ENCODE peak calls at places on chromosome 6, in ten cellular contexts. Z is HepG2, U is thoracic aorta, Y is mucosa of descending colon, T is upper lobe of left lung, S is K562, J is heart right ventricle, G is A549, N is aorta, P is psoas muscle. B is an unnamed sample. For H3K4me1 and H3K9me3, the result is how much of the 10 kb centered on the place peaks cover.

GRCh38 chr6:22788038-22788437 is 218.7 kb downstream of the HDGFL1 start:
- ATAC-seq in Z (no peak), S (no peak), T (no peak), G (no peak), J (no peak), U (no peak), N (no peak), Y (no peak), P (no peak), B (no peak)

GRCh38 chr6:163438940-163439335 is 24.4 kb downstream of the QKI start:
- ATAC-seq in P (no peak), G (no peak), N (no peak), T (no peak), U (no peak), J (peak), S (peak), Z (peak), Y (no peak), B (no peak)

GRCh38 chr6:1855890-1856289 is 246.2 kb downstream of the FOXC1 start:
- ATAC-seq in S (no peak), N (no peak), T (no peak), J (no peak), Z (no peak), U (no peak), G (no peak), P (no peak), Y (no peak), B (no peak)

GRCh38 chr6:66568271-66568670 is 861.2 kb upstream of the EYS start:
- ATAC-seq in N (no peak), J (no peak), Z (peak), T (no peak), S (no peak), U (no peak), G (no peak), P (no peak), Y (no peak), B (no peak)

GRCh38 chr6:151241853-151242252 is 2.1 kb downstream of the AKAP12 start:
- ATAC-seq in J (no peak), S (no peak), Y (no peak), Z (no peak), U (no peak), N (no peak), T (no peak), G (no peak), P (no peak), B (no peak)

GRCh38 chr6:32116674-32117073 is 7.5 kb upstream of the TNXB start:
- ATAC-seq in J (no peak), G (peak), S (peak), U (no peak), Z (peak), P (no peak), Y (no peak), N (no peak), T (no peak), B (no peak)

GRCh38 chr6:52545050-52545843 is 31.6 kb downstream of the TRAM2 start:
- ATAC-seq in Z (peak), G (no peak), Y (no peak), N (no peak), P (no peak), T (no peak), J (no peak), S (no peak), U (no peak), B (no peak)

GRCh38 chr6:7463785-7464184 is 74.2 kb downstream of the RIOK1 start:
- ATAC-seq in U (no peak), T (no peak), P (no peak), Y (peak), N (no peak), G (peak), Z (peak), S (no peak), J (no peak), B (no peak)

DNA sequence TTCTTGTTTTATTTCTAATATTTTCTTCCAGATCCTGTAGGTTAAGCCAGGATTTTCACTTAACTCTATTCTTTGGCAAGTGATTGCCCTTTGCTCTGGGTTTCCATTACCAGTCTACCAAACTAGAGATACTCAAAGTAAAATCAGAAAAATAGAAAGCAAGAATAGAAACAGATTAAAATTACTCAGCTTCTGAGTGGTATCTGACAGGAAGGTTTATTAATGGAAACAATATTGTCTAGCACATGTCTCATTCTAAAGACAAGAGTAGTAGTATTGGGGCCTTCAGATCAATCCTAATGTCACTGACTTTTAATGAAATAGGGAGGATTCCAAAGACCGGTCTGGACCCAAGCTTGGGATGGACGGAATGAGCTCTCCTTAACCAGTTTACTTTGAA is 72.3 kb downstream of the SIM1 start:
- ATAC-seq in Z (no peak), U (no peak), P (no peak), N (no peak), J (no peak), T (no peak), G (no peak), Y (no peak), S (no peak), B (no peak)
- H3K4me1 ChIP-seq in Z (under half), U (under half), P (under half), N (under half), J (under half), T (under half), G (under half), Y (under half), S (under half), B (under half)

GRCh38 chr6:19637010-19637409 is 200.2 kb upstream of the ID4 start:
- ATAC-seq in G (no peak), Y (no peak), S (no peak), P (no peak), T (no peak), U (no peak), J (no peak), N (no peak), Z (no peak), B (no peak)
- H3K9me3 ChIP-seq in G (under half), Y (under half), S (under half), P (under half), T (under half), U (under half), J (under half), N (under half), Z (under half), B (under half)

DNA sequence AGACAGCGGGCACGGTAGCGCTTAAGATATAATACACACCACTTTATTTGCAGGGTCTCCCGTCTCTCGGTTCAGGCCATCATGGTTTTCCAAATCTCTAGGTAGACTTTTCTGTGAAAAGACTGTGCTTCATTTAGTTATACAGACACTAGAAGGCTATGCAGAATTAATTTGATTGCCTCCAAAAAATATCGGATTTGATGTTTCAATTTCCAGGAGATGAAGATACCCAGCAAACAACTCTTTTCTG is 644 bp downstream of the TBP start:
- ATAC-seq in P (no peak), T (no peak), S (no peak), N (no peak), Z (no peak), Y (no peak), U (no peak), G (no peak), J (no peak), B (no peak)
- H3K4me1 ChIP-seq in P (under half), T (under half), S (under half), N (under half), Z (under half), Y (under half), U (under half), G (under half), J (under half), B (half or more)

DNA sequence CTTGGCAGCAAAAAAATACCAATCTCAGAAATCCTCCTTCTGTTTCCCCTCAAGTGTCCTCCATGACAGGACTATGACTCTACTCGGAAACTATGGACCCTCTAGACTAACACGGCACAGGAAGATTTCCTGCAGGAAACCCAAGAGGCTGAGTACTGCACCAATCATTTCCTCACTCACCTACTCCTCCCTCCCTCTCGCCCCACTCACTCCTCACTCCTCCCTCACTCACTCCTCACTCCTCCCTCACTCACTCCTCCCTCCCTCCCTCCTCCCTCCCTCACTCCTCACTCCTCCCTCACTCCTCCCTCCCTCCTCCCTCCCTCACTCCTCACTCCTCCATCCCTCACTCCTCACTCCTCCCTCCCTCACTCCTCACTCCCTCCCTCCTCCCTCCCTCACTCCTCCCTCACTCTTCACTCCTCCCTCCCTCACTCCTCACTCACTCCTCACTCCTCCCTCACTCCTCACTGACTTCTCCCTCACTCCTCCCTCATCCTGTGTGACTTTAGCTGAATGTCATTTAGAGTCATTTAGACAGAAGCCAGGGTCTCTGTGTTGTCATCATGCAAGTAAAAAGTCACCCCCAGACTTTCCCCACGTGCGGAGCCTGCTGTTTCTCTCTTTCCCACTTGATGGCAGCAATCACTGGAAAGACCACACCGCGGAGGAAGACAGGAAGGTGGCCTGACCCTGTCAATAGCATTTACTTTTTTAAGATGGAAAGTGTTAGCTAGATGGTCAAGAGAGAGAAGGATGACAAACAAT is 226.8 kb upstream of the PDE10A start:
- ATAC-seq in Y (peak), Z (peak), S (peak), T (peak), U (no peak), G (no peak), J (peak), P (no peak), N (no peak), B (peak)
- H3K9me3 ChIP-seq in Y (under half), Z (under half), S (under half), T (under half), U (under half), G (under half), J (under half), P (under half), N (under half), B (under half)